ENCODE peak calls at places on chromosomes 11 and 22, in eight cellular contexts. One of them, this sample, is unnamed.

GRCh38 chr11:64787526-64788320 is 9.4 kb upstream of the SF1 start:
- DNase-seq in prostate gland: peak; percentile 50
- DNase-seq in NCI-H774: no peak
- DNase-seq in Caco-2: peak; percentile 61
- DNase-seq in fibroblast of the conjunctiva: peak; percentile 16
- DNase-seq in choroid plexus epithelial cell: peak; percentile 70
- DNase-seq in CD4-positive, alpha-beta memory T cell: peak; percentile 48
- DNase-seq in Calu3: peak; percentile 78
- DNase-seq in this sample: peak; percentile 82

GRCh38 chr22:37979782-37980181 is 4.6 kb downstream of the SOX10 start:
- DNase-seq in prostate gland: no peak
- DNase-seq in NCI-H774: no peak
- DNase-seq in Caco-2: no peak
- DNase-seq in fibroblast of the conjunctiva: no peak
- DNase-seq in choroid plexus epithelial cell: no peak
- DNase-seq in CD4-positive, alpha-beta memory T cell: no peak
- DNase-seq in Calu3: no peak
- DNase-seq in this sample: no peak

GRCh38 chr11:77473801-77474508 is at the start of gene PAK1:
- DNase-seq in prostate gland: peak; percentile 80
- DNase-seq in NCI-H774: peak; percentile 96
- DNase-seq in Caco-2: peak; percentile 98
- DNase-seq in fibroblast of the conjunctiva: peak; percentile 67
- DNase-seq in choroid plexus epithelial cell: peak; percentile 78
- DNase-seq in CD4-positive, alpha-beta memory T cell: peak; percentile 89
- DNase-seq in Calu3: peak; percentile 92
- DNase-seq in this sample: peak; percentile 93

GRCh38 chr11:115226556-115226955 is 277.7 kb downstream of the CADM1 start:
- DNase-seq in prostate gland: no peak
- DNase-seq in NCI-H774: no peak
- DNase-seq in Caco-2: peak; percentile 80
- DNase-seq in fibroblast of the conjunctiva: peak; percentile 17
- DNase-seq in choroid plexus epithelial cell: peak; percentile 93
- DNase-seq in CD4-positive, alpha-beta memory T cell: no peak
- DNase-seq in Calu3: no peak
- DNase-seq in this sample: no peak

GRCh38 chr11:14413307-14414072 is 54.5 kb upstream of the RRAS2 start:
- DNase-seq in prostate gland: no peak
- DNase-seq in NCI-H774: no peak
- DNase-seq in Caco-2: no peak
- DNase-seq in fibroblast of the conjunctiva: peak; percentile 46
- DNase-seq in choroid plexus epithelial cell: peak; percentile 87
- DNase-seq in CD4-positive, alpha-beta memory T cell: no peak
- DNase-seq in Calu3: no peak
- DNase-seq in this sample: no peak

GRCh38 chr11:134276396-134277175 is 407 bp downstream of the GLB1L3 start:
- DNase-seq in prostate gland: no peak
- DNase-seq in NCI-H774: no peak
- DNase-seq in Caco-2: no peak
- DNase-seq in fibroblast of the conjunctiva: no peak
- DNase-seq in choroid plexus epithelial cell: no peak
- DNase-seq in CD4-positive, alpha-beta memory T cell: no peak
- DNase-seq in Calu3: no peak
- DNase-seq in this sample: no peak

GRCh38 chr22:41979423-41980250 is 10.4 kb downstream of the SEPTIN3 start:
- DNase-seq in prostate gland: no peak
- DNase-seq in NCI-H774: no peak
- DNase-seq in Caco-2: no peak
- DNase-seq in fibroblast of the conjunctiva: no peak
- DNase-seq in choroid plexus epithelial cell: no peak
- DNase-seq in CD4-positive, alpha-beta memory T cell: no peak
- DNase-seq in Calu3: no peak
- DNase-seq in this sample: no peak

GRCh38 chr11:73851046-73851764 is 25.4 kb downstream of the COA4 start:
- DNase-seq in prostate gland: no peak
- DNase-seq in NCI-H774: no peak
- DNase-seq in Caco-2: no peak
- DNase-seq in fibroblast of the conjunctiva: no peak
- DNase-seq in choroid plexus epithelial cell: no peak
- DNase-seq in CD4-positive, alpha-beta memory T cell: no peak
- DNase-seq in Calu3: no peak
- DNase-seq in this sample: no peak

GRCh38 chr11:17695454-17696441 is 23.6 kb upstream of the MYOD1 start:
- DNase-seq in prostate gland: no peak
- DNase-seq in NCI-H774: no peak
- DNase-seq in Caco-2: no peak
- DNase-seq in fibroblast of the conjunctiva: no peak
- DNase-seq in choroid plexus epithelial cell: no peak
- DNase-seq in CD4-positive, alpha-beta memory T cell: no peak
- DNase-seq in Calu3: no peak
- DNase-seq in this sample: no peak

GRCh38 chr22:24466831-24467249 is 28.3 kb upstream of the UPB1 start:
- DNase-seq in prostate gland: no peak
- DNase-seq in NCI-H774: no peak
- DNase-seq in Caco-2: no peak
- DNase-seq in fibroblast of the conjunctiva: peak; percentile 29
- DNase-seq in choroid plexus epithelial cell: peak; percentile 97
- DNase-seq in CD4-positive, alpha-beta memory T cell: no peak
- DNase-seq in Calu3: peak; percentile 49
- DNase-seq in this sample: no peak

GRCh38 chr11:76621866-76622265 is 48.7 kb downstream of the LRRC32 start:
- DNase-seq in prostate gland: no peak
- DNase-seq in NCI-H774: no peak
- DNase-seq in Caco-2: no peak
- DNase-seq in fibroblast of the conjunctiva: no peak
- DNase-seq in choroid plexus epithelial cell: no peak
- DNase-seq in CD4-positive, alpha-beta memory T cell: no peak
- DNase-seq in Calu3: no peak
- DNase-seq in this sample: no peak

GRCh38 chr22:17257578-17257977 is 38.3 kb upstream of the ADA2 start:
- DNase-seq in prostate gland: no peak
- DNase-seq in NCI-H774: no peak
- DNase-seq in Caco-2: no peak
- DNase-seq in fibroblast of the conjunctiva: no peak
- DNase-seq in choroid plexus epithelial cell: no peak
- DNase-seq in CD4-positive, alpha-beta memory T cell: no peak
- DNase-seq in Calu3: no peak
- DNase-seq in this sample: no peak

GRCh38 chr11:92285776-92286175 is 61.2 kb downstream of the FAT3 start:
- DNase-seq in prostate gland: no peak
- DNase-seq in NCI-H774: no peak
- DNase-seq in Caco-2: no peak
- DNase-seq in fibroblast of the conjunctiva: no peak
- DNase-seq in choroid plexus epithelial cell: no peak
- DNase-seq in CD4-positive, alpha-beta memory T cell: no peak
- DNase-seq in Calu3: no peak
- DNase-seq in this sample: no peak

GRCh38 chr11:108781921-108782320 is 117.1 kb downstream of the DDX10 start:
- DNase-seq in prostate gland: no peak
- DNase-seq in NCI-H774: no peak
- DNase-seq in Caco-2: no peak
- DNase-seq in fibroblast of the conjunctiva: no peak
- DNase-seq in choroid plexus epithelial cell: no peak
- DNase-seq in CD4-positive, alpha-beta memory T cell: no peak
- DNase-seq in Calu3: no peak
- DNase-seq in this sample: no peak

GRCh38 chr11:23403210-23404185 is 543.2 kb upstream of the CCDC179 start:
- DNase-seq in prostate gland: no peak
- DNase-seq in NCI-H774: no peak
- DNase-seq in Caco-2: no peak
- DNase-seq in fibroblast of the conjunctiva: no peak
- DNase-seq in choroid plexus epithelial cell: no peak
- DNase-seq in CD4-positive, alpha-beta memory T cell: no peak
- DNase-seq in Calu3: no peak
- DNase-seq in this sample: no peak

GRCh38 chr22:44748524-44748923 is 3.9 kb upstream of the ARHGAP8 start:
- DNase-seq in prostate gland: no peak
- DNase-seq in NCI-H774: no peak
- DNase-seq in Caco-2: no peak
- DNase-seq in fibroblast of the conjunctiva: no peak
- DNase-seq in choroid plexus epithelial cell: no peak
- DNase-seq in CD4-positive, alpha-beta memory T cell: no peak
- DNase-seq in Calu3: no peak
- DNase-seq in this sample: no peak

GRCh38 chr11:101292661-101293240 is 163.1 kb upstream of the PGR start:
- DNase-seq in prostate gland: no peak
- DNase-seq in NCI-H774: no peak
- DNase-seq in Caco-2: no peak
- DNase-seq in fibroblast of the conjunctiva: no peak
- DNase-seq in choroid plexus epithelial cell: no peak
- DNase-seq in CD4-positive, alpha-beta memory T cell: no peak
- DNase-seq in Calu3: no peak
- DNase-seq in this sample: no peak

GRCh38 chr22:40183029-40183581 is 5.4 kb downstream of the TNRC6B start:
- DNase-seq in prostate gland: peak; percentile 41
- DNase-seq in NCI-H774: no peak
- DNase-seq in Caco-2: peak; percentile 48
- DNase-seq in fibroblast of the conjunctiva: peak; percentile 65
- DNase-seq in choroid plexus epithelial cell: peak; percentile 93
- DNase-seq in CD4-positive, alpha-beta memory T cell: no peak
- DNase-seq in Calu3: no peak
- DNase-seq in this sample: no peak

GRCh38 chr11:32215157-32215556 is 124.3 kb downstream of the RCN1 start:
- DNase-seq in prostate gland: no peak
- DNase-seq in NCI-H774: no peak
- DNase-seq in Caco-2: no peak
- DNase-seq in fibroblast of the conjunctiva: no peak
- DNase-seq in choroid plexus epithelial cell: no peak
- DNase-seq in CD4-positive, alpha-beta memory T cell: no peak
- DNase-seq in Calu3: no peak
- DNase-seq in this sample: no peak

GRCh38 chr11:68710445-68710844 is 26.1 kb downstream of the GAL start:
- DNase-seq in prostate gland: no peak
- DNase-seq in NCI-H774: no peak
- DNase-seq in Caco-2: no peak
- DNase-seq in fibroblast of the conjunctiva: no peak
- DNase-seq in choroid plexus epithelial cell: no peak
- DNase-seq in CD4-positive, alpha-beta memory T cell: no peak
- DNase-seq in Calu3: no peak
- DNase-seq in this sample: no peak

GRCh38 chr11:86947541-86947940 is 7.7 kb downstream of the FZD4 start:
- DNase-seq in prostate gland: no peak
- DNase-seq in NCI-H774: no peak
- DNase-seq in Caco-2: no peak
- DNase-seq in fibroblast of the conjunctiva: no peak
- DNase-seq in choroid plexus epithelial cell: peak; percentile 60
- DNase-seq in CD4-positive, alpha-beta memory T cell: no peak
- DNase-seq in Calu3: no peak
- DNase-seq in this sample: no peak

GRCh38 chr11:69642549-69642912 is 1.6 kb downstream of the CCND1 start:
- DNase-seq in prostate gland: no peak
- DNase-seq in NCI-H774: no peak
- DNase-seq in Caco-2: no peak
- DNase-seq in fibroblast of the conjunctiva: no peak
- DNase-seq in choroid plexus epithelial cell: no peak
- DNase-seq in CD4-positive, alpha-beta memory T cell: peak; percentile 26
- DNase-seq in Calu3: no peak
- DNase-seq in this sample: peak; percentile 73

GRCh38 chr11:74627381-74627780 is 35.0 kb downstream of the POLD3 start:
- DNase-seq in prostate gland: no peak
- DNase-seq in NCI-H774: no peak
- DNase-seq in Caco-2: no peak
- DNase-seq in fibroblast of the conjunctiva: no peak
- DNase-seq in choroid plexus epithelial cell: no peak
- DNase-seq in CD4-positive, alpha-beta memory T cell: no peak
- DNase-seq in Calu3: no peak
- DNase-seq in this sample: no peak